ENCODE peak calls at places on chromosomes 12 and 14, in ten cellular contexts. K, Y, O, S, T, M, B, R, G and V are unnamed samples.

GRCh38 chr14:59688224-59689170 is 111.9 kb upstream of the CCDC175 start:
- DNase-seq in K (peak), Y (peak), O (no peak), S (peak), T (no peak), M (peak), B (peak), R (peak), G (peak), V (no peak)

GRCh38 chr14:104799657-104800599 is 973 bp upstream of the ZBTB42 start:
- DNase-seq in K (peak), Y (peak), O (peak), S (peak), T (peak), M (no peak), B (peak), R (no peak), G (peak), V (peak)

GRCh38 chr14:31712244-31713127 is 151.3 kb downstream of the NUBPL start:
- DNase-seq in K (no peak), Y (no peak), O (no peak), S (no peak), T (no peak), M (no peak), B (no peak), R (no peak), G (no peak), V (no peak)

GRCh38 chr12:46266382-46266791 is 2.5 kb downstream of the SLC38A1 start:
- DNase-seq in K (no peak), Y (peak), O (no peak), S (no peak), T (peak), M (no peak), B (peak), R (peak), G (peak), V (no peak)

GRCh38 chr12:55899035-55899434 is 28.7 kb downstream of the PYM1 start:
- DNase-seq in K (no peak), Y (peak), O (no peak), S (no peak), T (no peak), M (peak), B (peak), R (peak), G (no peak), V (peak)

GRCh38 chr14:92659765-92660561 is 88.5 kb downstream of the LGMN start:
- DNase-seq in K (peak), Y (peak), O (peak), S (no peak), T (no peak), M (no peak), B (peak), R (no peak), G (no peak), V (no peak)

GRCh38 chr14:92516344-92516965 is 2.9 kb downstream of the RIN3 start:
- DNase-seq in K (no peak), Y (no peak), O (no peak), S (no peak), T (no peak), M (no peak), B (no peak), R (no peak), G (no peak), V (no peak)

GRCh38 chr14:36661506-36662257 is at the start of gene PAX9:
- DNase-seq in K (peak), Y (peak), O (peak), S (no peak), T (no peak), M (peak), B (peak), R (no peak), G (peak), V (no peak)

GRCh38 chr12:52213541-52214420 is 19.3 kb upstream of the KRT7 start:
- DNase-seq in K (peak), Y (peak), O (peak), S (peak), T (peak), M (no peak), B (peak), R (no peak), G (peak), V (no peak)

GRCh38 chr12:68240975-68241374 is 12.4 kb downstream of the IL22 start:
- DNase-seq in K (no peak), Y (peak), O (peak), S (no peak), T (peak), M (no peak), B (peak), R (no peak), G (no peak), V (no peak)

GRCh38 chr14:34098045-34098984 is 147.4 kb upstream of the EGLN3 start:
- DNase-seq in K (peak), Y (no peak), O (peak), S (peak), T (no peak), M (no peak), B (peak), R (peak), G (peak), V (no peak)

GRCh38 chr14:22510527-22511110 is 78.4 kb downstream of the DAD1 start:
- DNase-seq in K (no peak), Y (peak), O (no peak), S (no peak), T (no peak), M (no peak), B (peak), R (peak), G (no peak), V (no peak)

GRCh38 chr14:52227559-52228222 is 39.8 kb upstream of the PTGDR start:
- DNase-seq in K (no peak), Y (no peak), O (no peak), S (no peak), T (no peak), M (no peak), B (no peak), R (no peak), G (no peak), V (no peak)

GRCh38 chr12:92745874-92746553 is 43.2 kb downstream of the PLEKHG7 start:
- DNase-seq in K (peak), Y (peak), O (peak), S (no peak), T (no peak), M (peak), B (peak), R (peak), G (peak), V (no peak)